ENCODE peak calls at places on chromosome 6, in eight cellular contexts. One of them, this sample, is unnamed.

GRCh38 chr6:122673345-122673961 is 63.2 kb downstream of the PKIB start:
- DNase-seq in GM23338: no peak
- DNase-seq in prostate gland: no peak
- DNase-seq in NCI-H1105: no peak
- DNase-seq in activated CD4-positive, alpha-beta memory T cell treated with anti-CD3 and anti-CD28 coated beads for 36 hours: no peak
- DNase-seq in HT1080: peak
- DNase-seq in HT-29: no peak
- DNase-seq in tibial artery: no peak
- DNase-seq in this sample: no peak

GRCh38 chr6:63351995-63352586 is 32.3 kb upstream of the LGSN start:
- DNase-seq in GM23338: peak
- DNase-seq in activated CD4-positive, alpha-beta memory T cell treated with anti-CD3 and anti-CD28 coated beads for 36 hours: no peak
- DNase-seq in HT1080: no peak
- DNase-seq in tibial artery: no peak
- DNase-seq in HT-29: peak
- DNase-seq in prostate gland: no peak
- DNase-seq in NCI-H1105: no peak
- DNase-seq in this sample: no peak

GRCh38 chr6:35640017-35640664 is 48.6 kb downstream of the FKBP5 start:
- DNase-seq in NCI-H1105: no peak
- DNase-seq in activated CD4-positive, alpha-beta memory T cell treated with anti-CD3 and anti-CD28 coated beads for 36 hours: no peak
- DNase-seq in HT1080: no peak
- DNase-seq in prostate gland: peak
- DNase-seq in GM23338: no peak
- DNase-seq in tibial artery: no peak
- DNase-seq in HT-29: no peak
- DNase-seq in this sample: no peak

GRCh38 chr6:149510793-149511512 is 26.1 kb upstream of the ZC3H12D start:
- DNase-seq in prostate gland: no peak
- DNase-seq in NCI-H1105: no peak
- DNase-seq in GM23338: no peak
- DNase-seq in HT1080: no peak
- DNase-seq in tibial artery: no peak
- DNase-seq in HT-29: no peak
- DNase-seq in activated CD4-positive, alpha-beta memory T cell treated with anti-CD3 and anti-CD28 coated beads for 36 hours: no peak
- DNase-seq in this sample: no peak

GRCh38 chr6:100269189-100269588 is 195.5 kb downstream of the SIM1 start:
- DNase-seq in HT1080: peak
- DNase-seq in NCI-H1105: no peak
- DNase-seq in tibial artery: no peak
- DNase-seq in HT-29: no peak
- DNase-seq in activated CD4-positive, alpha-beta memory T cell treated with anti-CD3 and anti-CD28 coated beads for 36 hours: no peak
- DNase-seq in prostate gland: no peak
- DNase-seq in GM23338: no peak
- DNase-seq in this sample: no peak

GRCh38 chr6:74577619-74578018 is 628.2 kb downstream of the COL12A1 start:
- DNase-seq in prostate gland: no peak
- DNase-seq in tibial artery: no peak
- DNase-seq in activated CD4-positive, alpha-beta memory T cell treated with anti-CD3 and anti-CD28 coated beads for 36 hours: no peak
- DNase-seq in HT-29: no peak
- DNase-seq in HT1080: no peak
- DNase-seq in NCI-H1105: no peak
- DNase-seq in GM23338: no peak
- DNase-seq in this sample: no peak

GRCh38 chr6:42443312-42444075 is 8.2 kb downstream of the TRERF1 start:
- DNase-seq in GM23338: no peak
- DNase-seq in activated CD4-positive, alpha-beta memory T cell treated with anti-CD3 and anti-CD28 coated beads for 36 hours: no peak
- DNase-seq in NCI-H1105: no peak
- DNase-seq in HT-29: no peak
- DNase-seq in prostate gland: no peak
- DNase-seq in HT1080: no peak
- DNase-seq in tibial artery: no peak
- DNase-seq in this sample: no peak

GRCh38 chr6:43171284-43172126 is 436 bp downstream of the SRF start:
- DNase-seq in NCI-H1105: peak
- DNase-seq in HT-29: no peak
- DNase-seq in HT1080: no peak
- DNase-seq in activated CD4-positive, alpha-beta memory T cell treated with anti-CD3 and anti-CD28 coated beads for 36 hours: peak
- DNase-seq in tibial artery: no peak
- DNase-seq in prostate gland: no peak
- DNase-seq in GM23338: no peak
- DNase-seq in this sample: no peak

GRCh38 chr6:166008441-166009369 is 158.9 kb downstream of the TBXT start:
- DNase-seq in HT1080: no peak
- DNase-seq in GM23338: peak
- DNase-seq in prostate gland: no peak
- DNase-seq in NCI-H1105: peak
- DNase-seq in activated CD4-positive, alpha-beta memory T cell treated with anti-CD3 and anti-CD28 coated beads for 36 hours: no peak
- DNase-seq in tibial artery: peak
- DNase-seq in HT-29: no peak
- DNase-seq in this sample: no peak

GRCh38 chr6:117595099-117595923 is 7.0 kb downstream of the GOPC start:
- DNase-seq in HT1080: no peak
- DNase-seq in GM23338: no peak
- DNase-seq in HT-29: no peak
- DNase-seq in tibial artery: no peak
- DNase-seq in NCI-H1105: no peak
- DNase-seq in prostate gland: no peak
- DNase-seq in activated CD4-positive, alpha-beta memory T cell treated with anti-CD3 and anti-CD28 coated beads for 36 hours: no peak
- DNase-seq in this sample: no peak

GRCh38 chr6:157885876-157886275 is 62.8 kb downstream of the SNX9 start:
- DNase-seq in activated CD4-positive, alpha-beta memory T cell treated with anti-CD3 and anti-CD28 coated beads for 36 hours: peak
- DNase-seq in NCI-H1105: no peak
- DNase-seq in HT1080: no peak
- DNase-seq in HT-29: no peak
- DNase-seq in prostate gland: no peak
- DNase-seq in GM23338: no peak
- DNase-seq in tibial artery: no peak
- DNase-seq in this sample: no peak

GRCh38 chr6:147834377-147834776 is 325.9 kb downstream of the SAMD5 start:
- DNase-seq in HT1080: no peak
- DNase-seq in tibial artery: no peak
- DNase-seq in activated CD4-positive, alpha-beta memory T cell treated with anti-CD3 and anti-CD28 coated beads for 36 hours: no peak
- DNase-seq in HT-29: no peak
- DNase-seq in GM23338: no peak
- DNase-seq in prostate gland: no peak
- DNase-seq in NCI-H1105: no peak
- DNase-seq in this sample: no peak

GRCh38 chr6:110781522-110782200 is 33.6 kb downstream of the CDK19 start:
- DNase-seq in GM23338: no peak
- DNase-seq in HT1080: no peak
- DNase-seq in NCI-H1105: no peak
- DNase-seq in activated CD4-positive, alpha-beta memory T cell treated with anti-CD3 and anti-CD28 coated beads for 36 hours: peak
- DNase-seq in prostate gland: no peak
- DNase-seq in tibial artery: no peak
- DNase-seq in HT-29: no peak
- DNase-seq in this sample: no peak

GRCh38 chr6:122276637-122277036 is 122.8 kb upstream of the HSF2 start:
- DNase-seq in prostate gland: no peak
- DNase-seq in activated CD4-positive, alpha-beta memory T cell treated with anti-CD3 and anti-CD28 coated beads for 36 hours: no peak
- DNase-seq in tibial artery: no peak
- DNase-seq in HT1080: peak
- DNase-seq in GM23338: no peak
- DNase-seq in HT-29: no peak
- DNase-seq in NCI-H1105: no peak
- DNase-seq in this sample: no peak

GRCh38 chr6:74259931-74260330 is 563.9 kb downstream of the CD109 start:
- DNase-seq in prostate gland: no peak
- DNase-seq in tibial artery: no peak
- DNase-seq in HT1080: no peak
- DNase-seq in NCI-H1105: no peak
- DNase-seq in GM23338: no peak
- DNase-seq in HT-29: no peak
- DNase-seq in activated CD4-positive, alpha-beta memory T cell treated with anti-CD3 and anti-CD28 coated beads for 36 hours: no peak
- DNase-seq in this sample: no peak

GRCh38 chr6:33197431-33198048 is 2.9 kb downstream of the RXRB start:
- DNase-seq in tibial artery: no peak
- DNase-seq in activated CD4-positive, alpha-beta memory T cell treated with anti-CD3 and anti-CD28 coated beads for 36 hours: peak
- DNase-seq in NCI-H1105: no peak
- DNase-seq in prostate gland: peak
- DNase-seq in HT-29: peak
- DNase-seq in HT1080: peak
- DNase-seq in GM23338: peak
- DNase-seq in this sample: no peak

GRCh38 chr6:21187485-21187884 is 406.1 kb upstream of the SOX4 start:
- DNase-seq in HT-29: no peak
- DNase-seq in prostate gland: no peak
- DNase-seq in HT1080: no peak
- DNase-seq in tibial artery: no peak
- DNase-seq in NCI-H1105: no peak
- DNase-seq in GM23338: no peak
- DNase-seq in activated CD4-positive, alpha-beta memory T cell treated with anti-CD3 and anti-CD28 coated beads for 36 hours: no peak
- DNase-seq in this sample: no peak

GRCh38 chr6:63882208-63882607 is 246.6 kb downstream of the PHF3 start:
- DNase-seq in GM23338: peak
- DNase-seq in tibial artery: no peak
- DNase-seq in NCI-H1105: no peak
- DNase-seq in prostate gland: no peak
- DNase-seq in HT1080: no peak
- DNase-seq in activated CD4-positive, alpha-beta memory T cell treated with anti-CD3 and anti-CD28 coated beads for 36 hours: no peak
- DNase-seq in HT-29: peak
- DNase-seq in this sample: no peak

GRCh38 chr6:117050301-117050700 is 173.3 kb downstream of the RFX6 start:
- DNase-seq in NCI-H1105: no peak
- DNase-seq in tibial artery: no peak
- DNase-seq in prostate gland: no peak
- DNase-seq in HT-29: no peak
- DNase-seq in HT1080: no peak
- DNase-seq in GM23338: no peak
- DNase-seq in activated CD4-positive, alpha-beta memory T cell treated with anti-CD3 and anti-CD28 coated beads for 36 hours: no peak
- DNase-seq in this sample: no peak

GRCh38 chr6:11011787-11012234 is 32.3 kb downstream of the ELOVL2 start:
- DNase-seq in prostate gland: peak
- DNase-seq in tibial artery: no peak
- DNase-seq in HT1080: peak
- DNase-seq in NCI-H1105: no peak
- DNase-seq in HT-29: peak
- DNase-seq in GM23338: peak
- DNase-seq in activated CD4-positive, alpha-beta memory T cell treated with anti-CD3 and anti-CD28 coated beads for 36 hours: no peak
- DNase-seq in this sample: no peak

GRCh38 chr6:85792278-85792677 is 149.6 kb upstream of the SYNCRIP start:
- DNase-seq in HT1080: peak
- DNase-seq in NCI-H1105: no peak
- DNase-seq in HT-29: no peak
- DNase-seq in prostate gland: no peak
- DNase-seq in tibial artery: no peak
- DNase-seq in activated CD4-positive, alpha-beta memory T cell treated with anti-CD3 and anti-CD28 coated beads for 36 hours: no peak
- DNase-seq in GM23338: no peak
- DNase-seq in this sample: no peak

GRCh38 chr6:98452721-98453120 is 381.7 kb upstream of the POU3F2 start:
- DNase-seq in GM23338: no peak
- DNase-seq in activated CD4-positive, alpha-beta memory T cell treated with anti-CD3 and anti-CD28 coated beads for 36 hours: no peak
- DNase-seq in prostate gland: no peak
- DNase-seq in HT-29: no peak
- DNase-seq in tibial artery: no peak
- DNase-seq in HT1080: no peak
- DNase-seq in NCI-H1105: no peak
- DNase-seq in this sample: no peak

GRCh38 chr6:142944126-142945066 is 580 bp downstream of the HIVEP2 start:
- DNase-seq in activated CD4-positive, alpha-beta memory T cell treated with anti-CD3 and anti-CD28 coated beads for 36 hours: peak
- DNase-seq in HT-29: peak
- DNase-seq in tibial artery: peak
- DNase-seq in prostate gland: peak
- DNase-seq in NCI-H1105: no peak
- DNase-seq in GM23338: peak
- DNase-seq in HT1080: peak
- DNase-seq in this sample: no peak

GRCh38 chr6:37688088-37688850 is 9.4 kb downstream of the MDGA1 start:
- DNase-seq in HT-29: no peak
- DNase-seq in GM23338: no peak
- DNase-seq in tibial artery: no peak
- DNase-seq in NCI-H1105: peak
- DNase-seq in prostate gland: no peak
- DNase-seq in activated CD4-positive, alpha-beta memory T cell treated with anti-CD3 and anti-CD28 coated beads for 36 hours: no peak
- DNase-seq in HT1080: no peak
- DNase-seq in this sample: no peak

GRCh38 chr6:157531986-157532365 is 151.0 kb downstream of the ZDHHC14 start:
- DNase-seq in HT-29: no peak
- DNase-seq in prostate gland: no peak
- DNase-seq in activated CD4-positive, alpha-beta memory T cell treated with anti-CD3 and anti-CD28 coated beads for 36 hours: no peak
- DNase-seq in GM23338: no peak
- DNase-seq in tibial artery: no peak
- DNase-seq in HT1080: no peak
- DNase-seq in NCI-H1105: no peak
- DNase-seq in this sample: no peak

GRCh38 chr6:118783931-118784528 is 109.9 kb upstream of the ASF1A start:
- DNase-seq in GM23338: no peak
- DNase-seq in NCI-H1105: no peak
- DNase-seq in tibial artery: no peak
- DNase-seq in activated CD4-positive, alpha-beta memory T cell treated with anti-CD3 and anti-CD28 coated beads for 36 hours: no peak
- DNase-seq in HT1080: no peak
- DNase-seq in HT-29: no peak
- DNase-seq in prostate gland: no peak
- DNase-seq in this sample: no peak

GRCh38 chr6:7108196-7108963 is 619 bp downstream of the RREB1 start:
- DNase-seq in HT-29: peak
- DNase-seq in HT1080: peak
- DNase-seq in tibial artery: peak
- DNase-seq in activated CD4-positive, alpha-beta memory T cell treated with anti-CD3 and anti-CD28 coated beads for 36 hours: peak
- DNase-seq in prostate gland: peak
- DNase-seq in NCI-H1105: no peak
- DNase-seq in GM23338: peak
- DNase-seq in this sample: no peak

GRCh38 chr6:15892369-15892768 is 229.5 kb upstream of the DTNBP1 start:
- DNase-seq in activated CD4-positive, alpha-beta memory T cell treated with anti-CD3 and anti-CD28 coated beads for 36 hours: no peak
- DNase-seq in HT1080: no peak
- DNase-seq in GM23338: no peak
- DNase-seq in NCI-H1105: no peak
- DNase-seq in HT-29: no peak
- DNase-seq in tibial artery: no peak
- DNase-seq in prostate gland: no peak
- DNase-seq in this sample: no peak

GRCh38 chr6:104400844-104401243 is 458.9 kb downstream of the HACE1 start:
- DNase-seq in tibial artery: no peak
- DNase-seq in GM23338: peak
- DNase-seq in activated CD4-positive, alpha-beta memory T cell treated with anti-CD3 and anti-CD28 coated beads for 36 hours: no peak
- DNase-seq in prostate gland: no peak
- DNase-seq in HT-29: no peak
- DNase-seq in HT1080: no peak
- DNase-seq in NCI-H1105: no peak
- DNase-seq in this sample: no peak

GRCh38 chr6:107988570-107988969 is 30.6 kb upstream of the SEC63 start:
- DNase-seq in HT-29: no peak
- DNase-seq in NCI-H1105: no peak
- DNase-seq in prostate gland: no peak
- DNase-seq in activated CD4-positive, alpha-beta memory T cell treated with anti-CD3 and anti-CD28 coated beads for 36 hours: no peak
- DNase-seq in GM23338: peak
- DNase-seq in HT1080: no peak
- DNase-seq in tibial artery: no peak
- DNase-seq in this sample: no peak

GRCh38 chr6:114874384-114874783 is 531.6 kb upstream of the HS3ST5 start:
- DNase-seq in NCI-H1105: no peak
- DNase-seq in prostate gland: no peak
- DNase-seq in GM23338: no peak
- DNase-seq in HT-29: no peak
- DNase-seq in activated CD4-positive, alpha-beta memory T cell treated with anti-CD3 and anti-CD28 coated beads for 36 hours: no peak
- DNase-seq in HT1080: no peak
- DNase-seq in tibial artery: no peak
- DNase-seq in this sample: no peak

GRCh38 chr6:85404497-85405174 is 45.2 kb upstream of the NT5E start:
- DNase-seq in NCI-H1105: no peak
- DNase-seq in GM23338: no peak
- DNase-seq in prostate gland: no peak
- DNase-seq in HT1080: peak
- DNase-seq in activated CD4-positive, alpha-beta memory T cell treated with anti-CD3 and anti-CD28 coated beads for 36 hours: no peak
- DNase-seq in HT-29: peak
- DNase-seq in tibial artery: no peak
- DNase-seq in this sample: no peak

GRCh38 chr6:165655191-165655590 is 7.8 kb downstream of the PDE10A start:
- DNase-seq in HT1080: no peak
- DNase-seq in tibial artery: no peak
- DNase-seq in NCI-H1105: no peak
- DNase-seq in activated CD4-positive, alpha-beta memory T cell treated with anti-CD3 and anti-CD28 coated beads for 36 hours: no peak
- DNase-seq in prostate gland: no peak
- DNase-seq in GM23338: no peak
- DNase-seq in HT-29: no peak
- DNase-seq in this sample: no peak

GRCh38 chr6:10141756-10142443 is 273.0 kb downstream of the TFAP2A start:
- DNase-seq in HT-29: no peak
- DNase-seq in NCI-H1105: no peak
- DNase-seq in tibial artery: no peak
- DNase-seq in prostate gland: no peak
- DNase-seq in GM23338: no peak
- DNase-seq in activated CD4-positive, alpha-beta memory T cell treated with anti-CD3 and anti-CD28 coated beads for 36 hours: no peak
- DNase-seq in HT1080: no peak
- DNase-seq in this sample: no peak